ENCODE peak calls at places on chromosomes 12 and 14, in ten cellular contexts. E is coronary artery, U is stomach, G is suprapubic skin, A is cardiac muscle cell, M is uterus, X is AG04450, R is colonic mucosa, C is fibroblast of pulmonary artery, D is AG09309. F is an unnamed sample.

GRCh38 chr12:90989617-90990232 is 15.0 kb downstream of the EPYC start:
- DNase-seq in E (no peak), U (no peak), G (no peak), A (no peak), M (no peak), X (no peak), R (no peak), C (no peak), D (no peak), F (no peak)

GRCh38 chr12:127726928-127727327 is 540.0 kb upstream of the TMEM132C start:
- DNase-seq in E (no peak), U (no peak), G (no peak), A (no peak), M (no peak), X (no peak), R (no peak), C (no peak), D (no peak), F (peak; percentile 12)

GRCh38 chr12:132488127-132489077 is 1.5 kb upstream of the FBRSL1 start:
- DNase-seq in E (no peak), U (no peak), G (no peak), A (no peak), M (no peak), X (no peak), R (peak; percentile 66), C (no peak), D (no peak), F (no peak)

GRCh38 chr14:24952851-24953666 is 96.9 kb downstream of the STXBP6 start:
- DNase-seq in E (no peak), U (no peak), G (no peak), A (no peak), M (no peak), X (no peak), R (no peak), C (no peak), D (no peak), F (no peak)

GRCh38 chr14:94132285-94132887 is 3.0 kb upstream of the IFI27L2 start:
- DNase-seq in E (peak; percentile 36), U (peak; percentile 66), G (peak; percentile 49), A (peak; percentile 80), M (no peak), X (peak; percentile 33), R (peak; percentile 68), C (peak; percentile 78), D (no peak), F (peak; percentile 68)

GRCh38 chr14:102579696-102580551 is 12.5 kb upstream of the RCOR1 start:
- DNase-seq in E (no peak), U (no peak), G (no peak), A (peak; percentile 83), M (peak; percentile 39), X (no peak), R (no peak), C (peak; percentile 73), D (peak; percentile 20), F (peak; percentile 84)

GRCh38 chr12:113065126-113066007 is 8.8 kb downstream of the DTX1 start:
- DNase-seq in E (no peak), U (no peak), G (no peak), A (peak; percentile 27), M (no peak), X (no peak), R (no peak), C (peak; percentile 7), D (no peak), F (no peak)

GRCh38 chr14:64812412-64812811 is 67.3 kb downstream of the SPTB start:
- DNase-seq in E (no peak), U (peak; percentile 74), G (no peak), A (no peak), M (no peak), X (no peak), R (peak; percentile 83), C (no peak), D (no peak), F (no peak)

GRCh38 chr14:96098309-96098998 is 59.3 kb downstream of the C14orf132 start:
- DNase-seq in E (peak; percentile 69), U (peak; percentile 56), G (peak; percentile 78), A (peak; percentile 78), M (no peak), X (peak; percentile 47), R (peak; percentile 51), C (peak; percentile 72), D (no peak), F (peak; percentile 66)

GRCh38 chr12:96383991-96384390 is 16.2 kb downstream of the CDK17 start:
- DNase-seq in E (no peak), U (no peak), G (no peak), A (peak; percentile 70), M (no peak), X (no peak), R (no peak), C (peak; percentile 58), D (no peak), F (peak; percentile 61)

GRCh38 chr12:61667676-61668075 is 592.5 kb upstream of the USP15 start:
- DNase-seq in E (no peak), U (no peak), G (no peak), A (no peak), M (no peak), X (no peak), R (no peak), C (no peak), D (no peak), F (no peak)

GRCh38 chr14:24734917-24735500 is 101.0 kb upstream of the GZMB start:
- DNase-seq in E (no peak), U (peak; percentile 30), G (no peak), A (peak; percentile 82), M (no peak), X (peak; percentile 3), R (peak; percentile 71), C (peak; percentile 82), D (peak; percentile 43), F (peak; percentile 82)

GRCh38 chr14:21069388-21070082 is 569 bp upstream of the ARHGEF40 start:
- DNase-seq in E (no peak), U (no peak), G (no peak), A (peak; percentile 71), M (peak; percentile 66), X (no peak), R (no peak), C (peak; percentile 43), D (no peak), F (peak; percentile 37)

GRCh38 chr12:31745242-31745641 is 16.4 kb upstream of the AMN1 start:
- DNase-seq in E (no peak), U (no peak), G (no peak), A (no peak), M (no peak), X (no peak), R (no peak), C (no peak), D (no peak), F (no peak)

GRCh38 chr12:76506149-76506548 is 53.4 kb downstream of the OSBPL8 start:
- DNase-seq in E (no peak), U (no peak), G (no peak), A (no peak), M (no peak), X (peak; percentile 26), R (no peak), C (no peak), D (no peak), F (no peak)

GRCh38 chr12:11886339-11886738 is 184.4 kb upstream of the BCL2L14 start:
- DNase-seq in E (no peak), U (no peak), G (no peak), A (no peak), M (no peak), X (no peak), R (no peak), C (no peak), D (no peak), F (no peak)

GRCh38 chr12:105107176-105107496 is 395 bp upstream of the WASHC4 start:
- DNase-seq in E (no peak), U (no peak), G (no peak), A (no peak), M (no peak), X (no peak), R (no peak), C (peak; percentile 59), D (no peak), F (peak; percentile 52)

GRCh38 chr12:124096869-124097434 is 123.9 kb downstream of the ZNF664 start:
- DNase-seq in E (no peak), U (no peak), G (no peak), A (no peak), M (no peak), X (no peak), R (no peak), C (no peak), D (no peak), F (no peak)

GRCh38 chr14:64671591-64671990 is 32.6 kb upstream of the PLEKHG3 start:
- DNase-seq in E (no peak), U (no peak), G (no peak), A (peak; percentile 84), M (no peak), X (peak; percentile 39), R (no peak), C (peak; percentile 83), D (no peak), F (peak; percentile 78)

GRCh38 chr14:51626788-51627187 is 24.9 kb upstream of the FRMD6 start:
- DNase-seq in E (no peak), U (no peak), G (no peak), A (no peak), M (no peak), X (no peak), R (no peak), C (no peak), D (no peak), F (no peak)
- H3K4me3 ChIP-seq in E (peak overlapping the region; percentile 37), U (no peak overlapping the region), G (no peak overlapping the region), A (no peak overlapping the region), M (no peak overlapping the region), X (no peak overlapping the region), R (no peak overlapping the region), C (no peak overlapping the region), D (no peak overlapping the region), F (peak overlapping the region; percentile 6)

DNA sequence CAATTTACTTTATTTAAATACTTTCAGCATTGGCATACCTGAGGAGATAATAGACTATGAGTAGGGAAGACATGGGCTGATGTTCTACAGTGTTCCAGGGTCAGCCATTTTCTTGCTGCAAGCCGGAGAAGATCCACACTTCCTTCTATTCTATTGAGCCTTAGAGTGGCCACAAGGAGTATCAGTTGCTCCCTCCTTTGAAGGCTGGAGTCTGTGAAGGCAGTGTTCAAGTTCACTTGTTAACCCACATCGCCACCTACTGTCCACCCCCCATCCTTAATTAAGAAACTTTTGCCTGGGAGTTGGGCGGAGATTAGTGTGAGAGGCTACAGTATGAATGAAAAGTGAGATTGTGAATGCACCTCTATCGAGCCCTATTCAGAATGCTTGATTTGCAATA is 666.6 kb downstream of the NRXN3 start:
- DNase-seq in E (no peak), U (peak; percentile 45), G (no peak), A (peak; percentile 57), M (no peak), X (no peak), R (peak; percentile 49), C (peak; percentile 60), D (peak; percentile 10), F (peak; percentile 53)
- TF ChIP-seq CTCF in E (no peak), U (no peak), G (no peak), A (peak; percentile 41), M (peak; percentile 50), X (peak; percentile 46), R (peak; percentile 29), C (peak; percentile 40), D (peak; percentile 44), F (peak; percentile 57)

GRCh38 chr14:57865066-57865449 is 834 bp downstream of the SLC35F4 start:
- DNase-seq in E (no peak), U (no peak), G (no peak), A (no peak), M (no peak), X (no peak), R (no peak), C (no peak), D (no peak), F (no peak)
- H3K4me3 ChIP-seq in E (peak overlapping the region; percentile 60), U (peak overlapping the region; percentile 29), G (peak overlapping the region; percentile 37), A (peak overlapping the region; percentile 20), M (no peak overlapping the region), X (no peak overlapping the region), R (no peak overlapping the region), C (no peak overlapping the region), D (no peak overlapping the region), F (no peak overlapping the region)

GRCh38 chr12:40946612-40947194 is 241.4 kb upstream of the PDZRN4 start:
- DNase-seq in E (no peak), U (no peak), G (no peak), A (peak; percentile 58), M (no peak), X (no peak), R (no peak), C (peak; percentile 57), D (no peak), F (peak; percentile 39)
- TF ChIP-seq CTCF in E (peak; percentile 35), U (peak; percentile 46), G (no peak), A (peak; percentile 56), M (peak; percentile 53), X (peak; percentile 60), R (peak; percentile 39), C (peak; percentile 56), D (peak; percentile 38), F (peak; percentile 66)

F was measured in AG10803.